ENCODE peak calls at places on chromosome 13, in five cellular contexts. V is neuronal stem cell, R is mesendoderm, U is GM23338, G is neural progenitor cell. C is an unnamed sample.

GRCh38 chr13:49113526-49114286 is 106.4 kb upstream of the MLNR start:
- DNase-seq in V (no peak), R (peak), U (no peak), G (peak), C (peak)

GRCh38 chr13:49956131-49956530 is 20.0 kb upstream of the SPRYD7 start:
- DNase-seq in V (no peak), R (no peak), U (no peak), G (no peak), C (no peak)

GRCh38 chr13:26921918-26922317 is 161.3 kb upstream of the GPR12 start:
- DNase-seq in V (no peak), R (no peak), U (no peak), G (no peak), C (no peak)

GRCh38 chr13:50526771-50527567 is 316.5 kb downstream of the DLEU7 start:
- DNase-seq in V (no peak), R (no peak), U (no peak), G (no peak), C (no peak)

GRCh38 chr13:80901111-80902014 is 560.4 kb upstream of the SPRY2 start:
- DNase-seq in V (no peak), R (no peak), U (no peak), G (no peak), C (no peak)

GRCh38 chr13:48954086-48954485 is 21.6 kb upstream of the FNDC3A start:
- DNase-seq in V (no peak), R (no peak), U (no peak), G (no peak), C (no peak)

GRCh38 chr13:72384186-72384823 is 343.1 kb downstream of the MZT1 start:
- DNase-seq in V (no peak), R (peak), U (peak), G (no peak), C (no peak)

GRCh38 chr13:45441633-45442032 is 23.1 kb upstream of the COG3 start:
- DNase-seq in V (no peak), R (no peak), U (no peak), G (no peak), C (peak)

GRCh38 chr13:23488442-23488841 is 54.9 kb upstream of the SACS start:
- DNase-seq in V (no peak), R (peak), U (no peak), G (no peak), C (peak)

GRCh38 chr13:112532837-112533745 is 54.9 kb downstream of the TUBGCP3 start:
- DNase-seq in V (no peak), R (no peak), U (no peak), G (no peak), C (no peak)

GRCh38 chr13:97058417-97058816 is 64.1 kb upstream of the OXGR1 start:
- DNase-seq in V (no peak), R (no peak), U (no peak), G (peak), C (no peak)

GRCh38 chr13:23506821-23507210 is 63.4 kb upstream of the TNFRSF19 start:
- DNase-seq in V (no peak), R (no peak), U (no peak), G (no peak), C (no peak)

DNA sequence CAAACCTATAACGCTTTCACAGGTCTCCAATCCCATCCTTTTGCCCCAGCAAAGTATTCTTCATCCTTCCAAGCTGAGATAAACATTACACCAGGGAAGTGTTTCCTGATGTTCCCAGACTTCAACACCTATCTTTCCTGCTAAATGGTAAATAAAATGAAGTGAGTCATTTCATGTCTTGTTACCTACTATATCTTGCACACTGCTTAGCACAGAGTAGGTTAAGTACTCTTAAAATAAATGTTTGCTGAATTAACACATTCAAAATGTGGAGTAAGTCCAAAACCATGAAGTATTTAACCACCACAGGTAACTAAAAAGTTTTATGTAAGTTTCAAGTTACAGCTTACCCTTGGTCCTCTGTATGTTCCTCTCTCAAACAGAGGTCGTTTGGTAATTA is 3.4 kb downstream of the RBM26 start:
- DNase-seq in V (no peak), R (no peak), U (no peak), G (no peak), C (no peak)
- H3K4me2 ChIP-seq in V (no peak), R (peak), U (peak), G (peak), C (peak)

DNA sequence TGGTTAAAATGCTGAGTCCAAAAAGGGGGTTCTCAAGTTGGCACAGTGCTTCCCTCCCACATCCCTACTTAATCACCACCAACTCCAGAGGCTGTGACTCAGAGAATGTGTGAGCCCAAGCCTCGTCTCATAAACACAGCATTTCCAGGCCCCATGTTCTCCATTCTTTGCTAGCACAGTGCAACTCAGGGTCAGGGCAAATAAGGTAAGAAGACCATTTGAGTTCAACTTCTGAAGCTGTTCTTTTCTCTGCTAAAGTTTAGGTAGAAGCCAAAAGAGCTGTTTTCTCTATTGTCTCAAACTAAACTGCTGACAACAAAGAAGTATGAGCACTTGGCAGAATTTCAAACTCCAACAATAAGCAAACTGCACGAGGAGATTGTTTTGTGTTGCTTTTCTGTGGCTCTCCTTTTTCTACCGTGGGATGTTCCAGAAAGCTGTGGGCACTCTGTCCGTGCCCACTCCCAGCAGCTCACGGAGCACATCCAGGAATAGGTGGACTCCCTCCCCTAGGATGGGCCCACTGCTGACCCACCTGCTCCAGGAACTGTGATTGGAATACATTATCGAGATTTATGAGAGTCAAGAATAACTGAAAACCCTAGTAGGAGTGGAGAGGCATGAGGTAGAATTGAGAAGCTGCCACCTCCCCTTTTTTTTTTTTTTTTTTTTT is 494.3 kb downstream of the COG6 start:
- DNase-seq in V (no peak), R (no peak), U (no peak), G (no peak), C (peak)
- H3K4me2 ChIP-seq in V (no peak), R (no peak), U (no peak), G (no peak), C (no peak)

GRCh38 chr13:68128297-68128915 is 898.3 kb upstream of the PCDH9 start:
- DNase-seq in V (no peak), R (no peak), U (no peak), G (no peak), C (no peak)

GRCh38 chr13:68125087-68125480 is 894.9 kb upstream of the PCDH9 start:
- DNase-seq in V (no peak), R (no peak), U (no peak), G (no peak), C (no peak)

GRCh38 chr13:68124437-68125086 is 894.4 kb upstream of the PCDH9 start:
- DNase-seq in V (no peak), R (no peak), U (no peak), G (no peak), C (no peak)
- H3K4me2 ChIP-seq in V (no peak), R (no peak), U (no peak), G (no peak), C (no peak)

GRCh38 chr13:113548778-113549621 is 35.6 kb upstream of the TFDP1 start:
- DNase-seq in V (no peak), R (no peak), U (no peak), G (no peak), C (no peak)
- H3K4me2 ChIP-seq in V (no peak), R (no peak), U (no peak), G (no peak), C (no peak)

GRCh38 chr13:98960331-98961203 is 17.3 kb downstream of the DOCK9 start:
- DNase-seq in V (no peak), R (no peak), U (no peak), G (no peak), C (no peak)
- H3K4me2 ChIP-seq in V (no peak), R (no peak), U (no peak), G (no peak), C (no peak)

GRCh38 chr13:32045963-32046785 is 14.6 kb downstream of the FRY start:
- DNase-seq in V (no peak), R (peak), U (peak), G (no peak), C (no peak)
- H3K4me2 ChIP-seq in V (no peak), R (no peak), U (no peak), G (peak), C (no peak)

GRCh38 chr13:93246069-93246468 is 19.5 kb downstream of the GPC6 start:
- DNase-seq in V (no peak), R (no peak), U (no peak), G (no peak), C (no peak)

GRCh38 chr13:93243375-93244063 is 16.9 kb downstream of the GPC6 start:
- DNase-seq in V (no peak), R (no peak), U (no peak), G (no peak), C (no peak)

GRCh38 chr13:93248627-93249047 is 22.0 kb downstream of the GPC6 start:
- DNase-seq in V (peak), R (peak), U (peak), G (peak), C (no peak)

GRCh38 chr13:93244918-93245280 is 18.3 kb downstream of the GPC6 start:
- DNase-seq in V (no peak), R (no peak), U (no peak), G (no peak), C (no peak)

GRCh38 chr13:93244141-93244917 is 17.7 kb downstream of the GPC6 start:
- DNase-seq in V (no peak), R (no peak), U (no peak), G (peak), C (no peak)
- H3K4me2 ChIP-seq in V (no peak), R (no peak), U (peak), G (peak), C (peak)

DNA sequence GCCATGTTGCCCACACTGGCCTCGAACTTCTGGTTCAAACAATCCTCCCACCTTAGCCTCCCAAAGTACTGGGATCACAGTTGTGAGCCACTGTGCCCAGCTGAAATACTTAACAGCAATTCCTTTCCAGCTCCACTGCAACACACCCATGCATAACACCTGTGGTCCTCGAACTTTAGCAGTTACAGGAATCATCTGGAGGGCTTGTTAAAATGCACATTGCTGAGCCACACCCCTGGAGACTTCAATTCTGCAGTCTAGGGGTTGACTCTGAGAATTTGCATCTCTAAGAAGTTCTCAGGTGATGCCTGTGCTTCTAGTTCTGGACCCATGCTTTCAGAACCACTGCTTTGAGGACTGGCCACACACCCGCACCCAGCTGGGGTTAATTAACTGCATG is 53.1 kb upstream of the UBL3 start:
- DNase-seq in V (no peak), R (no peak), U (no peak), G (no peak), C (no peak)
- H3K4me2 ChIP-seq in V (no peak), R (no peak), U (no peak), G (no peak), C (no peak)